ENCODE peak calls at places on chromosomes 13 and 19, in eight cellular contexts. Q is activated T-cell treated with anti-CD3 and anti-CD28 coated beads for 1 hour, E is anterior cingulate cortex, K is NCI-H1105 treated with DMSO at 0.1 percent for 48 hours, L is LoVo, C is endothelial cell, W is nephron progenitor cell, X is BJ. T is an unnamed sample.

GRCh38 chr13:112664501-112665203 is 25.2 kb upstream of the ATP11A start:
- DNase-seq in C (no peak), L (no peak), W (no peak), Q (no peak), X (no peak), K (no peak), E (no peak), T (no peak)

GRCh38 chr19:6588508-6589345 is 2.2 kb downstream of the CD70 start:
- DNase-seq in L (no peak), C (no peak), W (no peak), K (no peak), E (no peak), Q (no peak), X (no peak), T (no peak)

GRCh38 chr13:68023838-68024581 is 793.9 kb upstream of the PCDH9 start:
- DNase-seq in X (no peak), K (no peak), L (no peak), W (no peak), C (no peak), Q (no peak), E (no peak), T (no peak)

GRCh38 chr13:33509642-33510229 is 224.2 kb upstream of the STARD13 start:
- DNase-seq in Q (no peak), W (no peak), E (no peak), K (no peak), X (peak; percentile 43), C (peak; percentile 28), L (no peak), T (peak; percentile 72)

GRCh38 chr13:112616586-112617381 is 28.8 kb upstream of the TUBGCP3 start:
- DNase-seq in K (peak; percentile 23), W (peak; percentile 32), L (no peak), C (peak; percentile 47), X (no peak), Q (no peak), E (no peak), T (no peak)

GRCh38 chr19:55690769-55691545 is 15.9 kb downstream of the EPN1 start:
- DNase-seq in X (no peak), K (no peak), E (no peak), Q (no peak), C (no peak), W (no peak), L (no peak), T (peak; percentile 33)

GRCh38 chr13:44904982-44905381 is 84.3 kb downstream of the NUFIP1 start:
- DNase-seq in K (no peak), Q (no peak), E (peak; percentile 6), X (peak; percentile 96), W (no peak), L (no peak), C (no peak), T (peak; percentile 82)

GRCh38 chr19:49331616-49332055 is 3.6 kb upstream of the CD37 start:
- DNase-seq in L (peak; percentile 31), E (peak; percentile 19), K (no peak), W (no peak), C (no peak), X (no peak), Q (no peak), T (peak; percentile 7)

GRCh38 chr13:105971720-105972119 is 563.7 kb downstream of the EFNB2 start:
- DNase-seq in L (no peak), Q (no peak), E (no peak), W (no peak), C (no peak), K (no peak), X (no peak), T (no peak)

GRCh38 chr13:44744880-44745633 is 168.9 kb upstream of the TSC22D1 start:
- DNase-seq in C (no peak), L (no peak), K (no peak), W (no peak), E (no peak), X (no peak), Q (no peak), T (no peak)